ENCODE peak calls at places on chromosome 19, in seven cellular contexts. One of them, this sample, is unnamed.

GRCh38 chr19:18340990-18341868 is 831 bp downstream of the PGPEP1 start:
- DNase-seq in EH: peak
- DNase-seq in Calu3: peak
- DNase-seq in putamen: no peak
- DNase-seq in activated CD4-positive, alpha-beta T cell treated with anti-CD3 and anti-CD28 coated beads for 36 hours: peak
- DNase-seq in posterior cingulate gyrus: peak
- DNase-seq in H54: peak
- DNase-seq in this sample: peak

GRCh38 chr19:4967738-4968461 is 1.0 kb upstream of the KDM4B start:
- DNase-seq in Calu3: no peak
- DNase-seq in posterior cingulate gyrus: no peak
- DNase-seq in activated CD4-positive, alpha-beta T cell treated with anti-CD3 and anti-CD28 coated beads for 36 hours: no peak
- DNase-seq in EH: no peak
- DNase-seq in H54: no peak
- DNase-seq in putamen: no peak
- DNase-seq in this sample: peak

GRCh38 chr19:47058621-47059020 is 10.2 kb upstream of the TMEM160 start:
- DNase-seq in putamen: no peak
- DNase-seq in EH: no peak
- DNase-seq in Calu3: no peak
- DNase-seq in posterior cingulate gyrus: no peak
- DNase-seq in H54: no peak
- DNase-seq in activated CD4-positive, alpha-beta T cell treated with anti-CD3 and anti-CD28 coated beads for 36 hours: no peak
- DNase-seq in this sample: no peak

GRCh38 chr19:10430505-10431253 is 10.3 kb downstream of the PDE4A start:
- DNase-seq in activated CD4-positive, alpha-beta T cell treated with anti-CD3 and anti-CD28 coated beads for 36 hours: no peak
- DNase-seq in posterior cingulate gyrus: no peak
- DNase-seq in EH: peak
- DNase-seq in Calu3: no peak
- DNase-seq in putamen: no peak
- DNase-seq in H54: no peak
- DNase-seq in this sample: no peak

GRCh38 chr19:2722541-2723344 is 1.6 kb upstream of the DIRAS1 start:
- DNase-seq in activated CD4-positive, alpha-beta T cell treated with anti-CD3 and anti-CD28 coated beads for 36 hours: no peak
- DNase-seq in H54: peak
- DNase-seq in putamen: no peak
- DNase-seq in Calu3: peak
- DNase-seq in posterior cingulate gyrus: peak
- DNase-seq in EH: peak
- DNase-seq in this sample: no peak

GRCh38 chr19:45444318-45445041 is 20.8 kb upstream of the ERCC1 start:
- DNase-seq in activated CD4-positive, alpha-beta T cell treated with anti-CD3 and anti-CD28 coated beads for 36 hours: peak
- DNase-seq in posterior cingulate gyrus: peak
- DNase-seq in Calu3: peak
- DNase-seq in H54: no peak
- DNase-seq in putamen: peak
- DNase-seq in EH: peak
- DNase-seq in this sample: peak

GRCh38 chr19:11191934-11192333 is 5.4 kb downstream of the KANK2 start:
- DNase-seq in putamen: no peak
- DNase-seq in H54: no peak
- DNase-seq in Calu3: no peak
- DNase-seq in activated CD4-positive, alpha-beta T cell treated with anti-CD3 and anti-CD28 coated beads for 36 hours: no peak
- DNase-seq in posterior cingulate gyrus: no peak
- DNase-seq in EH: no peak
- DNase-seq in this sample: no peak

GRCh38 chr19:36084231-36085009 is 26.5 kb upstream of the OVOL3 start:
- DNase-seq in activated CD4-positive, alpha-beta T cell treated with anti-CD3 and anti-CD28 coated beads for 36 hours: no peak
- DNase-seq in Calu3: no peak
- DNase-seq in posterior cingulate gyrus: no peak
- DNase-seq in putamen: no peak
- DNase-seq in EH: no peak
- DNase-seq in H54: no peak
- DNase-seq in this sample: no peak

GRCh38 chr19:33064778-33065550 is at the start of gene RHPN2:
- DNase-seq in posterior cingulate gyrus: peak
- DNase-seq in putamen: peak
- DNase-seq in activated CD4-positive, alpha-beta T cell treated with anti-CD3 and anti-CD28 coated beads for 36 hours: peak
- DNase-seq in EH: peak
- DNase-seq in H54: peak
- DNase-seq in Calu3: peak
- DNase-seq in this sample: peak

GRCh38 chr19:7152568-7152967 is 83.1 kb downstream of the ZNF557 start:
- DNase-seq in posterior cingulate gyrus: no peak
- DNase-seq in putamen: no peak
- DNase-seq in Calu3: no peak
- DNase-seq in activated CD4-positive, alpha-beta T cell treated with anti-CD3 and anti-CD28 coated beads for 36 hours: no peak
- DNase-seq in EH: no peak
- DNase-seq in H54: no peak
- DNase-seq in this sample: no peak

GRCh38 chr19:32373614-32374295 is 28.3 kb downstream of the ZNF507 start:
- DNase-seq in H54: peak
- DNase-seq in posterior cingulate gyrus: peak
- DNase-seq in EH: peak
- DNase-seq in Calu3: peak
- DNase-seq in activated CD4-positive, alpha-beta T cell treated with anti-CD3 and anti-CD28 coated beads for 36 hours: no peak
- DNase-seq in putamen: no peak
- DNase-seq in this sample: no peak